ENCODE peak calls at places on chromosomes 13 and 19, in nine cellular contexts. One of them, this sample, is unnamed.

GRCh38 chr13:106376411-106377112 is 158.9 kb downstream of the EFNB2 start:
- DNase-seq in mucosa of descending colon: no peak
- DNase-seq in body of pancreas: peak
- DNase-seq in PC-9: peak
- DNase-seq in BJ: peak
- DNase-seq in IMR-90: peak
- DNase-seq in HFF-Myc: peak
- DNase-seq in fibroblast of pulmonary artery: peak
- DNase-seq in A549: peak
- DNase-seq in this sample: peak

GRCh38 chr13:79423801-79424642 is 18.0 kb upstream of the RBM26 start:
- DNase-seq in BJ: no peak
- DNase-seq in IMR-90: peak
- DNase-seq in body of pancreas: no peak
- DNase-seq in A549: no peak
- DNase-seq in mucosa of descending colon: no peak
- DNase-seq in PC-9: no peak
- DNase-seq in fibroblast of pulmonary artery: peak
- DNase-seq in HFF-Myc: peak
- DNase-seq in this sample: peak

GRCh38 chr19:38506723-38507550 is 73.4 kb downstream of the RYR1 start:
- DNase-seq in IMR-90: no peak
- DNase-seq in fibroblast of pulmonary artery: peak
- DNase-seq in A549: peak
- DNase-seq in body of pancreas: peak
- DNase-seq in mucosa of descending colon: peak
- DNase-seq in PC-9: peak
- DNase-seq in BJ: no peak
- DNase-seq in HFF-Myc: peak
- DNase-seq in this sample: peak

GRCh38 chr19:29277107-29277506 is 64.2 kb upstream of the UQCRFS1 start:
- DNase-seq in IMR-90: no peak
- DNase-seq in mucosa of descending colon: no peak
- DNase-seq in PC-9: no peak
- DNase-seq in HFF-Myc: no peak
- DNase-seq in BJ: no peak
- DNase-seq in body of pancreas: peak
- DNase-seq in fibroblast of pulmonary artery: no peak
- DNase-seq in A549: no peak
- DNase-seq in this sample: peak

GRCh38 chr19:12880551-12881171 is 588 bp downstream of the DNASE2 start:
- DNase-seq in PC-9: no peak
- DNase-seq in mucosa of descending colon: no peak
- DNase-seq in fibroblast of pulmonary artery: peak
- DNase-seq in IMR-90: peak
- DNase-seq in BJ: no peak
- DNase-seq in body of pancreas: peak
- DNase-seq in HFF-Myc: no peak
- DNase-seq in A549: no peak
- DNase-seq in this sample: peak

GRCh38 chr19:55545443-55545842 is at the start of gene SBK3:
- DNase-seq in mucosa of descending colon: no peak
- DNase-seq in PC-9: no peak
- DNase-seq in BJ: no peak
- DNase-seq in body of pancreas: no peak
- DNase-seq in A549: no peak
- DNase-seq in HFF-Myc: no peak
- DNase-seq in IMR-90: no peak
- DNase-seq in fibroblast of pulmonary artery: no peak
- DNase-seq in this sample: no peak

GRCh38 chr19:41897820-41898219 is 14.8 kb downstream of the ARHGEF1 start:
- DNase-seq in PC-9: no peak
- DNase-seq in body of pancreas: no peak
- DNase-seq in HFF-Myc: no peak
- DNase-seq in mucosa of descending colon: no peak
- DNase-seq in A549: no peak
- DNase-seq in BJ: no peak
- DNase-seq in IMR-90: no peak
- DNase-seq in fibroblast of pulmonary artery: no peak
- DNase-seq in this sample: no peak

GRCh38 chr19:4980087-4980486 is 11.2 kb downstream of the KDM4B start:
- DNase-seq in A549: no peak
- DNase-seq in IMR-90: no peak
- DNase-seq in BJ: no peak
- DNase-seq in mucosa of descending colon: no peak
- DNase-seq in HFF-Myc: no peak
- DNase-seq in body of pancreas: no peak
- DNase-seq in PC-9: no peak
- DNase-seq in fibroblast of pulmonary artery: no peak
- DNase-seq in this sample: no peak

GRCh38 chr19:42242071-42242511 is 311 bp downstream of the GSK3A start:
- DNase-seq in fibroblast of pulmonary artery: no peak
- DNase-seq in IMR-90: no peak
- DNase-seq in A549: no peak
- DNase-seq in body of pancreas: no peak
- DNase-seq in BJ: no peak
- DNase-seq in HFF-Myc: no peak
- DNase-seq in PC-9: no peak
- DNase-seq in mucosa of descending colon: no peak
- DNase-seq in this sample: no peak

GRCh38 chr13:98265669-98266551 is 88.8 kb upstream of the RNF113B start:
- DNase-seq in HFF-Myc: no peak
- DNase-seq in A549: no peak
- DNase-seq in fibroblast of pulmonary artery: no peak
- DNase-seq in body of pancreas: peak
- DNase-seq in PC-9: no peak
- DNase-seq in IMR-90: peak
- DNase-seq in BJ: no peak
- DNase-seq in mucosa of descending colon: peak
- DNase-seq in this sample: no peak

GRCh38 chr13:111021270-111021669 is 93.8 kb upstream of the ARHGEF7 start:
- DNase-seq in mucosa of descending colon: no peak
- DNase-seq in BJ: no peak
- DNase-seq in A549: no peak
- DNase-seq in PC-9: no peak
- DNase-seq in HFF-Myc: no peak
- DNase-seq in body of pancreas: no peak
- DNase-seq in IMR-90: no peak
- DNase-seq in fibroblast of pulmonary artery: no peak
- DNase-seq in this sample: peak

GRCh38 chr19:30662211-30662861 is 290.2 kb downstream of the ZNF536 start:
- DNase-seq in IMR-90: no peak
- DNase-seq in A549: no peak
- DNase-seq in HFF-Myc: no peak
- DNase-seq in body of pancreas: peak
- DNase-seq in fibroblast of pulmonary artery: no peak
- DNase-seq in BJ: no peak
- DNase-seq in PC-9: no peak
- DNase-seq in mucosa of descending colon: no peak
- DNase-seq in this sample: no peak

GRCh38 chr19:44657211-44657921 is 13.7 kb downstream of the PVR start:
- DNase-seq in IMR-90: peak
- DNase-seq in mucosa of descending colon: peak
- DNase-seq in PC-9: peak
- DNase-seq in BJ: no peak
- DNase-seq in HFF-Myc: no peak
- DNase-seq in A549: peak
- DNase-seq in body of pancreas: peak
- DNase-seq in fibroblast of pulmonary artery: peak
- DNase-seq in this sample: peak

GRCh38 chr19:18476507-18477041 is 38.6 kb upstream of the ISYNA1 start:
- DNase-seq in BJ: no peak
- DNase-seq in mucosa of descending colon: no peak
- DNase-seq in fibroblast of pulmonary artery: no peak
- DNase-seq in A549: no peak
- DNase-seq in IMR-90: no peak
- DNase-seq in PC-9: no peak
- DNase-seq in HFF-Myc: no peak
- DNase-seq in body of pancreas: no peak
- DNase-seq in this sample: no peak

GRCh38 chr19:18477974-18478373 is 40.0 kb upstream of the ISYNA1 start:
- DNase-seq in IMR-90: no peak
- DNase-seq in HFF-Myc: no peak
- DNase-seq in A549: no peak
- DNase-seq in BJ: no peak
- DNase-seq in body of pancreas: no peak
- DNase-seq in PC-9: no peak
- DNase-seq in fibroblast of pulmonary artery: no peak
- DNase-seq in mucosa of descending colon: no peak
- DNase-seq in this sample: no peak

GRCh38 chr19:18478545-18479311 is 40.8 kb upstream of the ISYNA1 start:
- DNase-seq in IMR-90: peak
- DNase-seq in PC-9: peak
- DNase-seq in fibroblast of pulmonary artery: peak
- DNase-seq in A549: peak
- DNase-seq in mucosa of descending colon: peak
- DNase-seq in HFF-Myc: peak
- DNase-seq in BJ: peak
- DNase-seq in body of pancreas: peak
- DNase-seq in this sample: peak

GRCh38 chr19:18475762-18476331 is 37.9 kb upstream of the ISYNA1 start:
- DNase-seq in IMR-90: no peak
- DNase-seq in fibroblast of pulmonary artery: no peak
- DNase-seq in BJ: no peak
- DNase-seq in body of pancreas: no peak
- DNase-seq in mucosa of descending colon: no peak
- DNase-seq in HFF-Myc: no peak
- DNase-seq in A549: no peak
- DNase-seq in PC-9: no peak
- DNase-seq in this sample: no peak

GRCh38 chr19:18477042-18477760 is 39.3 kb upstream of the ISYNA1 start:
- DNase-seq in fibroblast of pulmonary artery: no peak
- DNase-seq in mucosa of descending colon: peak
- DNase-seq in BJ: no peak
- DNase-seq in HFF-Myc: no peak
- DNase-seq in body of pancreas: no peak
- DNase-seq in A549: no peak
- DNase-seq in PC-9: no peak
- DNase-seq in IMR-90: no peak
- DNase-seq in this sample: no peak
- TF ChIP-seq CTCF in fibroblast of pulmonary artery: no peak
- TF ChIP-seq CTCF in mucosa of descending colon: no peak
- TF ChIP-seq CTCF in BJ: peak
- TF ChIP-seq CTCF in HFF-Myc: peak
- TF ChIP-seq CTCF in body of pancreas: no peak
- TF ChIP-seq CTCF in A549: no peak
- TF ChIP-seq CTCF in PC-9: no peak
- TF ChIP-seq CTCF in IMR-90: peak
- TF ChIP-seq CTCF in this sample: no peak

GRCh38 chr13:30745917-30746686 is 10.8 kb downstream of the ALOX5AP start:
- DNase-seq in PC-9: no peak
- DNase-seq in fibroblast of pulmonary artery: no peak
- DNase-seq in body of pancreas: peak
- DNase-seq in mucosa of descending colon: peak
- DNase-seq in A549: no peak
- DNase-seq in IMR-90: no peak
- DNase-seq in BJ: no peak
- DNase-seq in HFF-Myc: no peak
- DNase-seq in this sample: no peak

GRCh38 chr13:30744686-30745085 is 9.3 kb downstream of the ALOX5AP start:
- DNase-seq in mucosa of descending colon: no peak
- DNase-seq in PC-9: no peak
- DNase-seq in BJ: no peak
- DNase-seq in A549: no peak
- DNase-seq in IMR-90: no peak
- DNase-seq in fibroblast of pulmonary artery: no peak
- DNase-seq in HFF-Myc: no peak
- DNase-seq in body of pancreas: no peak
- DNase-seq in this sample: no peak

GRCh38 chr13:30743319-30744055 is 8.1 kb downstream of the ALOX5AP start:
- DNase-seq in BJ: peak
- DNase-seq in IMR-90: peak
- DNase-seq in fibroblast of pulmonary artery: peak
- DNase-seq in PC-9: peak
- DNase-seq in mucosa of descending colon: no peak
- DNase-seq in body of pancreas: peak
- DNase-seq in A549: peak
- DNase-seq in HFF-Myc: peak
- DNase-seq in this sample: peak

GRCh38 chr13:30742896-30743295 is 7.6 kb downstream of the ALOX5AP start:
- DNase-seq in HFF-Myc: no peak
- DNase-seq in IMR-90: no peak
- DNase-seq in BJ: no peak
- DNase-seq in A549: no peak
- DNase-seq in body of pancreas: no peak
- DNase-seq in fibroblast of pulmonary artery: no peak
- DNase-seq in mucosa of descending colon: no peak
- DNase-seq in PC-9: no peak
- DNase-seq in this sample: no peak

DNA sequence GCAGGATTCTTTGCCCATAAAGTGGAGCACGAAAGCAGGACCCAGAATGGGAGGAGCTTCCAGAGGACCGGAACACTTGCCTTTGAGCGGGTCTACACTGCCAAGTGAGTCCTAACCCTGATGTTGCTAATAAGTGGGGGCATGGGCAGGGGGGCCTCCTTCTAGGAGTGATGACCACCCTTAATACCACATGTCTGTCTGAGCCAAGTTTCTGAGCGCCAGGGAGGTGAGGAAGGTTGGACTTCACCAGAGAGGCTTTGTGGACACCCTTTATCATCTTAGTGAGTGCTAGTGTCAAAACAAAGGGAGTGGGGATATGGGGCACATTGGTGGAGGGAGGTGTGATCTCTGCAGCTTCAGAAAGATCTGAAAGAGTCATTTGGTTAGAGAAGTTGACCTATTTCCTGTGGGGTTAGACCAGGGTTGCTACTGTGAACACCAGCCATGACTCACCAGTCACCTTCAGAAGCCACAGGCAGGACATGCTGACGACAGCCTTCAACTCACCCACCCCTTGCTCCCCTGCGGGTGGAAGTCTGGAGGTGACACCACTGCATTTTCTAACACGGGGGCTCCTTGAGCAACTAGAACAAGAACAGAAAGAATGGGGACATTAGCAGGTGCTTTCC is 8.8 kb downstream of the ALOX5AP start:
- DNase-seq in HFF-Myc: no peak
- DNase-seq in PC-9: peak
- DNase-seq in mucosa of descending colon: peak
- DNase-seq in BJ: no peak
- DNase-seq in IMR-90: peak
- DNase-seq in fibroblast of pulmonary artery: no peak
- DNase-seq in body of pancreas: peak
- DNase-seq in A549: peak
- DNase-seq in this sample: no peak
- H3K4me3 ChIP-seq in HFF-Myc: no peak
- H3K4me3 ChIP-seq in PC-9: peak
- H3K4me3 ChIP-seq in mucosa of descending colon: no peak
- H3K4me3 ChIP-seq in BJ: no peak
- H3K4me3 ChIP-seq in IMR-90: no peak
- H3K4me3 ChIP-seq in fibroblast of pulmonary artery: no peak
- H3K4me3 ChIP-seq in body of pancreas: no peak
- H3K4me3 ChIP-seq in A549: peak
- H3K4me3 ChIP-seq in this sample: no peak

GRCh38 chr13:62525652-62526051 is 1110.0 kb upstream of the PCDH20 start:
- DNase-seq in body of pancreas: no peak
- DNase-seq in IMR-90: no peak
- DNase-seq in A549: no peak
- DNase-seq in BJ: no peak
- DNase-seq in fibroblast of pulmonary artery: no peak
- DNase-seq in mucosa of descending colon: no peak
- DNase-seq in PC-9: no peak
- DNase-seq in HFF-Myc: no peak
- DNase-seq in this sample: no peak
- TF ChIP-seq CTCF in body of pancreas: no peak
- TF ChIP-seq CTCF in IMR-90: no peak
- TF ChIP-seq CTCF in A549: no peak
- TF ChIP-seq CTCF in BJ: no peak
- TF ChIP-seq CTCF in fibroblast of pulmonary artery: no peak
- TF ChIP-seq CTCF in mucosa of descending colon: no peak
- TF ChIP-seq CTCF in PC-9: no peak
- TF ChIP-seq CTCF in HFF-Myc: no peak
- TF ChIP-seq CTCF in this sample: no peak

GRCh38 chr19:49878744-49879070 is 1.2 kb downstream of the TBC1D17 start:
- DNase-seq in HFF-Myc: no peak
- DNase-seq in mucosa of descending colon: no peak
- DNase-seq in fibroblast of pulmonary artery: no peak
- DNase-seq in PC-9: no peak
- DNase-seq in body of pancreas: no peak
- DNase-seq in IMR-90: no peak
- DNase-seq in A549: no peak
- DNase-seq in BJ: no peak
- DNase-seq in this sample: no peak
- H3K4me3 ChIP-seq in HFF-Myc: peak
- H3K4me3 ChIP-seq in mucosa of descending colon: no peak
- H3K4me3 ChIP-seq in fibroblast of pulmonary artery: peak
- H3K4me3 ChIP-seq in PC-9: peak
- H3K4me3 ChIP-seq in body of pancreas: no peak
- H3K4me3 ChIP-seq in IMR-90: peak
- H3K4me3 ChIP-seq in A549: peak
- H3K4me3 ChIP-seq in BJ: peak
- H3K4me3 ChIP-seq in this sample: peak